ENCODE peak calls at places on chromosome 15, in six cellular contexts. E, H, V, I, P and U are unnamed samples.

GRCh38 chr15:39419651-39420050 is 161.2 kb upstream of the THBS1 start:
- DNase-seq in E (no peak), H (no peak), V (no peak), I (no peak), P (no peak), U (no peak)

GRCh38 chr15:43329222-43329959 is 982 bp downstream of the LCMT2 start:
- DNase-seq in E (no peak), H (no peak), V (no peak), I (no peak), P (no peak), U (no peak)

GRCh38 chr15:57322602-57323250 is 53.6 kb upstream of the CGNL1 start:
- DNase-seq in E (no peak), H (no peak), V (no peak), I (no peak), P (no peak), U (no peak)

GRCh38 chr15:101167791-101168462 is 83.9 kb downstream of the CHSY1 start:
- DNase-seq in E (peak), H (peak), V (peak), I (peak), P (peak), U (peak)

GRCh38 chr15:99105516-99106341 is 849 bp downstream of the SYNM start:
- DNase-seq in E (no peak), H (peak), V (no peak), I (peak), P (no peak), U (no peak)

GRCh38 chr15:45143056-45143455 is 13.3 kb downstream of the DUOX1 start:
- DNase-seq in E (no peak), H (no peak), V (no peak), I (no peak), P (no peak), U (no peak)

GRCh38 chr15:33007295-33007855 is 187.1 kb downstream of the FMN1 start:
- DNase-seq in E (no peak), H (no peak), V (no peak), I (no peak), P (no peak), U (no peak)

GRCh38 chr15:72782274-72782992 is 1.1 kb downstream of the ADPGK start:
- DNase-seq in E (no peak), H (no peak), V (no peak), I (no peak), P (no peak), U (no peak)

GRCh38 chr15:65382921-65383320 is 5.1 kb upstream of the IGDCC3 start:
- DNase-seq in E (no peak), H (no peak), V (no peak), I (no peak), P (no peak), U (no peak)

GRCh38 chr15:91678003-91678402 is 175.5 kb upstream of the SLCO3A1 start:
- DNase-seq in E (no peak), H (no peak), V (no peak), I (no peak), P (no peak), U (no peak)

GRCh38 chr15:84595660-84596059 is 5.1 kb upstream of the ZSCAN2 start:
- DNase-seq in E (no peak), H (no peak), V (no peak), I (no peak), P (no peak), U (no peak)

GRCh38 chr15:71344316-71344715 is 229.0 kb downstream of the THSD4 start:
- DNase-seq in E (no peak), H (no peak), V (no peak), I (no peak), P (no peak), U (no peak)

GRCh38 chr15:75685195-75685594 is 27.5 kb downstream of the CSPG4 start:
- DNase-seq in E (no peak), H (no peak), V (no peak), I (no peak), P (no peak), U (no peak)

GRCh38 chr15:23663232-23663631 is 15.6 kb upstream of the MAGEL2 start:
- DNase-seq in E (no peak), H (no peak), V (no peak), I (no peak), P (no peak), U (no peak)

GRCh38 chr15:95416576-95416975 is 913.9 kb upstream of the NR2F2 start:
- DNase-seq in E (no peak), H (no peak), V (no peak), I (no peak), P (no peak), U (no peak)

GRCh38 chr15:25235391-25235790 is 203.4 kb downstream of the UBE3A start:
- DNase-seq in E (no peak), H (no peak), V (no peak), I (no peak), P (no peak), U (no peak)

GRCh38 chr15:83132861-83133523 is 25.5 kb downstream of the TM6SF1 start:
- DNase-seq in E (no peak), H (no peak), V (no peak), I (no peak), P (no peak), U (no peak)

GRCh38 chr15:25545017-25545416 is 106.2 kb upstream of the UBE3A start:
- DNase-seq in E (no peak), H (no peak), V (no peak), I (peak), P (no peak), U (no peak)

GRCh38 chr15:72491768-72492167 is 17.6 kb downstream of the ARIH1 start:
- DNase-seq in E (no peak), H (no peak), V (no peak), I (no peak), P (no peak), U (no peak)

GRCh38 chr15:72540606-72541237 is 66.6 kb downstream of the ARIH1 start:
- DNase-seq in E (no peak), H (no peak), V (no peak), I (no peak), P (no peak), U (no peak)

GRCh38 chr15:61798631-61799030 is 261.6 kb downstream of the VPS13C start:
- DNase-seq in E (no peak), H (no peak), V (no peak), I (no peak), P (no peak), U (no peak)

GRCh38 chr15:57358611-57359010 is 17.7 kb upstream of the CGNL1 start:
- DNase-seq in E (no peak), H (no peak), V (no peak), I (no peak), P (no peak), U (no peak)